ENCODE peak calls at places on chromosomes 12 and 14, in five cellular contexts. S is H9, H is caudate nucleus, L is PC-3, R is sigmoid colon. V is an unnamed sample.

GRCh38 chr12:116201908-116202307 is 75.6 kb downstream of the MED13L start:
- DNase-seq in R (no peak), H (no peak), S (no peak), L (no peak), V (no peak)

GRCh38 chr12:97404549-97404948 is 58.1 kb upstream of the RMST start:
- DNase-seq in L (peak; percentile 64), R (no peak), S (peak; percentile 75), H (no peak), V (no peak)

GRCh38 chr12:23686095-23686494 is 263.4 kb downstream of the SOX5 start:
- DNase-seq in R (no peak), H (no peak), S (no peak), L (no peak), V (no peak)

GRCh38 chr14:34781242-34781641 is 66.8 kb upstream of the CFL2 start:
- DNase-seq in H (no peak), S (no peak), L (peak; percentile 69), R (no peak), V (no peak)

GRCh38 chr12:58887071-58887470 is 33.2 kb downstream of the LRIG3 start:
- DNase-seq in H (no peak), R (no peak), S (no peak), L (no peak), V (no peak)

GRCh38 chr14:37034410-37035285 is 137.8 kb downstream of the SLC25A21 start:
- DNase-seq in H (no peak), L (no peak), S (no peak), R (no peak), V (no peak)

GRCh38 chr14:83660597-83660996 is 1869.3 kb upstream of the FLRT2 start:
- DNase-seq in L (no peak), R (no peak), H (no peak), S (no peak), V (no peak)

GRCh38 chr12:94379479-94380113 is 80.1 kb downstream of the CEP83 start:
- DNase-seq in H (no peak), L (no peak), S (no peak), R (no peak), V (no peak)

GRCh38 chr12:109421355-109422087 is 55.6 kb downstream of the KCTD10 start:
- DNase-seq in H (no peak), S (no peak), R (no peak), L (no peak), V (no peak)

GRCh38 chr12:90833228-90833627 is 121.7 kb downstream of the CCER1 start:
- DNase-seq in H (no peak), R (no peak), L (no peak), S (no peak), V (no peak)

GRCh38 chr12:80485222-80485987 is 41.4 kb downstream of the PTPRQ start:
- DNase-seq in R (no peak), S (no peak), H (no peak), L (no peak), V (no peak)

GRCh38 chr14:64421166-64421565 is 33.0 kb downstream of the MTHFD1 start:
- DNase-seq in S (no peak), H (no peak), R (no peak), L (peak; percentile 89), V (no peak)

GRCh38 chr14:68359862-68360552 is 432.9 kb downstream of the ZFP36L1 start:
- DNase-seq in L (peak; percentile 28), S (no peak), H (no peak), R (peak; percentile 78), V (no peak)

GRCh38 chr14:87992349-87992719 is 648 bp downstream of the GALC start:
- DNase-seq in H (no peak), R (no peak), S (peak; percentile 63), L (no peak), V (no peak)

GRCh38 chr14:67241416-67242362 is at the start of gene PALS1:
- DNase-seq in H (no peak), L (peak; percentile 81), S (no peak), R (peak; percentile 80), V (no peak)

GRCh38 chr12:92736605-92737004 is 33.8 kb downstream of the PLEKHG7 start:
- DNase-seq in S (no peak), R (no peak), H (no peak), L (no peak), V (no peak)

GRCh38 chr12:103855036-103855712 is 14.1 kb upstream of the NT5DC3 start:
- DNase-seq in L (peak; percentile 46), H (no peak), S (no peak), R (no peak), V (no peak)

GRCh38 chr14:33307691-33308369 is 369.2 kb downstream of the NPAS3 start:
- DNase-seq in S (no peak), H (no peak), R (peak; percentile 66), L (peak; percentile 16), V (no peak)

GRCh38 chr14:35438910-35439713 is 34.6 kb upstream of the NFKBIA start:
- DNase-seq in L (peak; percentile 37), R (no peak), H (no peak), S (no peak), V (no peak)

GRCh38 chr12:112061127-112061526 is 47.5 kb downstream of the NAA25 start:
- DNase-seq in S (no peak), H (no peak), L (no peak), R (no peak), V (no peak)

GRCh38 chr12:122067966-122068365 is 10.6 kb upstream of the MLXIP start:
- DNase-seq in S (no peak), R (peak; percentile 86), L (no peak), H (no peak), V (no peak)

GRCh38 chr12:121618659-121619233 is 7.6 kb upstream of the ORAI1 start:
- DNase-seq in L (no peak), R (no peak), H (no peak), S (no peak), V (no peak)

GRCh38 chr12:124520258-124520657 is 47.2 kb downstream of the NCOR2 start:
- DNase-seq in L (peak; percentile 87), R (no peak), S (no peak), H (no peak), V (no peak)

GRCh38 chr14:88681755-88682494 is 110.8 kb downstream of the EML5 start:
- DNase-seq in R (no peak), L (no peak), H (no peak), S (no peak), V (no peak)

GRCh38 chr12:57008113-57008687 is 1.9 kb upstream of the ZBTB39 start:
- DNase-seq in L (peak; percentile 76), S (no peak), H (no peak), R (no peak), V (no peak)

GRCh38 chr12:69415471-69416275 is 54.5 kb upstream of the FRS2 start:
- DNase-seq in S (peak; percentile 82), H (no peak), L (peak; percentile 75), R (peak; percentile 70), V (peak; percentile 75)

GRCh38 chr12:43861847-43862150 is 25.9 kb downstream of the TMEM117 start:
- DNase-seq in L (no peak), S (no peak), H (no peak), R (no peak), V (no peak)

GRCh38 chr12:43856932-43857331 is 21.1 kb downstream of the TMEM117 start:
- DNase-seq in R (no peak), H (no peak), S (no peak), L (no peak), V (no peak)

GRCh38 chr12:43858096-43858495 is 22.2 kb downstream of the TMEM117 start:
- DNase-seq in R (no peak), H (no peak), S (no peak), L (no peak), V (no peak)

GRCh38 chr12:43861015-43861846 is 25.4 kb downstream of the TMEM117 start:
- DNase-seq in H (no peak), S (no peak), L (no peak), R (no peak), V (no peak)

GRCh38 chr12:43858991-43859390 is 23.1 kb downstream of the TMEM117 start:
- DNase-seq in H (no peak), L (no peak), S (no peak), R (no peak), V (no peak)
- H3K27ac ChIP-seq in H (no peak overlapping the region), L (no peak overlapping the region), S (no peak overlapping the region), R (no peak overlapping the region), V (no peak overlapping the region)

DNA sequence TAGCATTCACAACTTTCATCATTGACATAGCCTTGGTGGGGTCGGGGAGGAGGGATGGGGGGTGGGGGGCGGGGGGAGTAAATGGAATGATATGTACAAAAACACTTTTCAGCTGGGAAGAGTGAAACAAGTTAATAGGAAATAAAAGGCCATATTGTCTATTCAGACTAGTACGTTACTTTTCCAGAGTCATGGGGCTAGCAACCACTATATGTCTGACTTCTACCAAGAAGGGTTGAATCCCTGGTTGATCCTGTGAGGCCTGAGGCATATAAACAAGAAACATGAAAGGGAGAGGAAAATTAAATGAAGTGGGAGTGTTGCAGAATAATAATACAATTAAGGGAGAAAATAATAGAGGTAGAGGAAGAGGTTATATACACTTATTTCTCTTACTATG is 225.5 kb downstream of the ERC1 start:
- DNase-seq in L (peak; percentile 3), H (no peak), R (no peak), S (no peak), V (no peak)
- H3K27ac ChIP-seq in L (peak overlapping the region; percentile 99), H (no peak overlapping the region), R (peak overlapping the region; percentile 56), S (no peak overlapping the region), V (peak overlapping the region; percentile 14)

DNA sequence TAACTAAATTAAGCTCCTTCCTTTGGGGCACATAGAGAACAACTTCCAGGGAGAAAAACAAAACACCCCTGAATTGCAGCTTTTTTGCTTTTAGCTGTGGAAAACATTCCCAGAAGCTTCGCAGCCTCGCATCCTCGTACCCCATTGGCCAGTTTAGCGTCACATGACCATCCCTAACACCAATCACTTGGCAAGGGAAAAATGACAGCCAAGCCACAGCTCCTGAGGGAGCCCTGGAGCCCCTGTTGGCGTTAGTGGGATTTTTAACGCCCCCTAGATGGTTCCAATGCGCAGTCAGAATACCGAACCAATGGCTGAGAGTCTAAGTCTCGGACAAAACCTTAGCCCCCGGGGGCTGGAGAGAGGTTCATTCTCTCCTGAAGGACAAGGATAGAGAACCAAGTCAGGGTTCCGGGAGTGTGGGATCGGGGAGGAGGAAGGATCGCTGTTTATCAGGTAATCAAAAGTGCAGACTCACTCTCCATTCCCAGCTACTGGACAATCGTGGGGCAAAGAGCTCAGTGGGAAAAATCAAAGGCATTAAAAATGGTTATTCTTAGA is 135.6 kb upstream of the HIF1A start:
- DNase-seq in R (no peak), H (no peak), L (no peak), S (peak; percentile 39), V (no peak)
- H3K27ac ChIP-seq in R (no peak overlapping the region), H (no peak overlapping the region), L (peak overlapping the region; percentile 96), S (no peak overlapping the region), V (peak overlapping the region; percentile 76)

GRCh38 chr14:51297066-51297465 is 57.0 kb downstream of the TMX1 start:
- DNase-seq in R (no peak), H (no peak), L (no peak), S (no peak), V (no peak)
- H3K27ac ChIP-seq in R (no peak overlapping the region), H (no peak overlapping the region), L (no peak overlapping the region), S (no peak overlapping the region), V (no peak overlapping the region)

DNA sequence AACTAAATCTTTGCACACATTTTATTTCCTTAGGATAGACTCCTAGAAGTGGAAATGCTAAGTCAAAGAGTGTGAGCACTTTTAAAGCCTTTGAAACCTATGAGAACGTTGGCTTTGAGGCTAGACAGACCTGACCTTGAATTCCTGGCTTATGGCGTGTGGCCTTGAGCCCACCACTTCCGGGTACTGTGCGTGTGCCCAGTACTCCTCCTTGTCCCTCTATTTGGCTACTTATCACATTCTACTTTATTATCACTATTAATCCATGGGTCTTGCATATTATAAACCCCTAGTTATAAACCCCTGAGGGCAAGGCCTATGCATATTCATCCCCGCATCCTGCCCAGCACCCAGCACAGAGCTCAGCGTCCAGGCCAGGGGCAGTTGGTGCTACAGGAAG is 26.0 kb upstream of the CD27 start:
- DNase-seq in H (no peak), S (no peak), L (no peak), R (no peak), V (no peak)
- H3K27ac ChIP-seq in H (no peak overlapping the region), S (no peak overlapping the region), L (no peak overlapping the region), R (no peak overlapping the region), V (no peak overlapping the region)

V was measured in coronary artery.